ENCODE peak calls at places on chromosomes 16 and 17, in four cellular contexts. H, E, W and X are unnamed samples.

GRCh38 chr16:85391175-85391707 is 221.9 kb upstream of the GSE1 start:
- DNase-seq in H (no peak), E (no peak), W (no peak), X (no peak)

GRCh38 chr16:87791295-87792204 is 25.8 kb upstream of the KLHDC4 start:
- DNase-seq in H (peak; percentile 66), E (no peak), W (no peak), X (no peak)

GRCh38 chr16:86669937-86670772 is 91.8 kb downstream of the FOXL1 start:
- DNase-seq in H (no peak), E (no peak), W (no peak), X (no peak)

GRCh38 chr16:12907670-12908233 is 6.4 kb downstream of the SHISA9 start:
- DNase-seq in H (peak; percentile 80), E (peak; percentile 40), W (no peak), X (no peak)

GRCh38 chr16:1525871-1526607 is 7.4 kb upstream of the TMEM204 start:
- DNase-seq in H (no peak), E (no peak), W (no peak), X (no peak)

GRCh38 chr17:29238133-29238850 is 8.4 kb upstream of the CRYBA1 start:
- DNase-seq in H (peak; percentile 7), E (no peak), W (no peak), X (no peak)

GRCh38 chr17:51118330-51119195 is 2.1 kb downstream of the SPAG9 start:
- DNase-seq in H (no peak), E (peak; percentile 45), W (no peak), X (no peak)

GRCh38 chr17:61149862-61150362 is 249.7 kb upstream of the TBX2 start:
- DNase-seq in H (no peak), E (peak; percentile 9), W (no peak), X (no peak)

GRCh38 chr16:1794221-1794871 is 841 bp upstream of the IGFALS start:
- DNase-seq in H (peak; percentile 40), E (no peak), W (no peak), X (no peak)

GRCh38 chr17:79557724-79558572 is 52.9 kb downstream of the RBFOX3 start:
- DNase-seq in H (no peak), E (no peak), W (no peak), X (no peak)

GRCh38 chr17:4599505-4600281 is 15.4 kb downstream of the SMTNL2 start:
- DNase-seq in H (peak; percentile 96), E (no peak), W (no peak), X (no peak)

GRCh38 chr17:33435716-33436301 is 142.7 kb upstream of the ASIC2 start:
- DNase-seq in H (no peak), E (no peak), W (no peak), X (no peak)

GRCh38 chr17:74037320-74037719 is 166.2 kb upstream of the RPL38 start:
- DNase-seq in H (peak; percentile 83), E (peak; percentile 78), W (no peak), X (no peak)

GRCh38 chr17:37726248-37726647 is 18.6 kb downstream of the HNF1B start:
- DNase-seq in H (no peak), E (no peak), W (no peak), X (no peak)

GRCh38 chr17:50182783-50183438 is 17.1 kb downstream of the SGCA start:
- DNase-seq in H (no peak), E (no peak), W (no peak), X (no peak)

GRCh38 chr17:73833779-73834613 is 189.8 kb upstream of the SDK2 start:
- DNase-seq in H (peak; percentile 76), E (peak; percentile 24), W (no peak), X (no peak)

GRCh38 chr17:57294629-57295501 is 38.5 kb downstream of the MSI2 start:
- DNase-seq in H (peak; percentile 70), E (peak; percentile 28), W (no peak), X (no peak)

GRCh38 chr16:83793179-83793578 is 14.6 kb upstream of the HSBP1 start:
- DNase-seq in H (peak; percentile 63), E (no peak), W (no peak), X (no peak)

GRCh38 chr17:27386206-27387075 is 69.8 kb upstream of the KSR1 start:
- DNase-seq in H (peak; percentile 30), E (no peak), W (no peak), X (no peak)

GRCh38 chr16:87681990-87682570 is 79.8 kb downstream of the JPH3 start:
- DNase-seq in H (peak; percentile 79), E (peak; percentile 48), W (no peak), X (no peak)

GRCh38 chr16:19431636-19432340 is 14.1 kb downstream of the TMC5 start:
- DNase-seq in H (no peak), E (no peak), W (no peak), X (no peak)

GRCh38 chr17:65278050-65278819 is 141.1 kb downstream of the RGS9 start:
- DNase-seq in H (peak; percentile 96), E (peak; percentile 73), W (no peak), X (no peak)

GRCh38 chr16:51562896-51563295 is 411.8 kb upstream of the SALL1 start:
- DNase-seq in H (no peak), E (no peak), W (no peak), X (no peak)

GRCh38 chr17:7673239-7673638 is 14.1 kb downstream of the TP53 start:
- DNase-seq in H (peak; percentile 93), E (peak; percentile 64), W (no peak), X (no peak)

GRCh38 chr16:85089485-85089884 is 22.8 kb downstream of the CIBAR2 start:
- DNase-seq in H (no peak), E (no peak), W (no peak), X (no peak)

GRCh38 chr17:48646183-48647102 is 20.3 kb upstream of the HOXB9 start:
- DNase-seq in H (peak; percentile 81), E (peak; percentile 80), W (no peak), X (no peak)

GRCh38 chr17:50149425-50150353 is 788 bp downstream of the PPP1R9B start:
- DNase-seq in H (peak; percentile 89), E (peak; percentile 76), W (no peak), X (no peak)

GRCh38 chr17:15261063-15261817 is 3.9 kb downstream of the PMP22 start:
- DNase-seq in H (peak; percentile 93), E (peak; percentile 68), W (no peak), X (no peak)

GRCh38 chr17:81821603-81822311 is 11.3 kb downstream of the MCRIP1 start:
- DNase-seq in H (peak; percentile 90), E (peak; percentile 85), W (no peak), X (peak; percentile 40)

GRCh38 chr17:7589204-7589868 is 558 bp downstream of the SOX15 start:
- DNase-seq in H (peak; percentile 97), E (peak; percentile 72), W (peak; percentile 40), X (no peak)

GRCh38 chr16:88649924-88650748 is 717 bp downstream of the CYBA start:
- DNase-seq in H (peak; percentile 77), E (no peak), W (no peak), X (no peak)

GRCh38 chr16:86680137-86680536 is 101.8 kb downstream of the FOXL1 start:
- DNase-seq in H (no peak), E (no peak), W (no peak), X (no peak)

GRCh38 chr16:24123275-24123674 is 132.9 kb upstream of the CACNG3 start:
- DNase-seq in H (peak; percentile 17), E (no peak), W (no peak), X (no peak)

GRCh38 chr16:73058616-73059409 is 10.9 kb upstream of the ZFHX3 start:
- DNase-seq in H (peak; percentile 84), E (peak; percentile 77), W (no peak), X (no peak)

GRCh38 chr17:52681486-52681885 is 523.0 kb upstream of the CA10 start:
- DNase-seq in H (no peak), E (no peak), W (no peak), X (no peak)

GRCh38 chr17:81659038-81659437 is 2.7 kb upstream of the PDE6G start:
- DNase-seq in H (no peak), E (no peak), W (no peak), X (no peak)

GRCh38 chr16:83513006-83513755 is 294.6 kb upstream of the HSBP1 start:
- DNase-seq in H (no peak), E (no peak), W (peak; percentile 37), X (no peak)